ENCODE peak calls at places on chromosomes 12 and 14, in eight cellular contexts. N, L, Q, D, S, W, I and P are unnamed samples.

GRCh38 chr14:54901380-54902142 is 1.1 kb downstream of the GCH1 start:
- DNase-seq in N (peak; percentile 14), L (no peak), Q (peak; percentile 22), D (peak; percentile 54), S (no peak), W (no peak), I (no peak), P (no peak)

GRCh38 chr12:50750366-50750765 is 13.5 kb upstream of the ATF1 start:
- DNase-seq in N (no peak), L (no peak), Q (no peak), D (no peak), S (no peak), W (no peak), I (no peak), P (no peak)

GRCh38 chr12:97556201-97556824 is 93.7 kb downstream of the RMST start:
- DNase-seq in N (no peak), L (no peak), Q (no peak), D (no peak), S (no peak), W (no peak), I (no peak), P (no peak)

GRCh38 chr12:121438905-121439304 is 39.0 kb downstream of the RNF34 start:
- DNase-seq in N (no peak), L (peak; percentile 35), Q (no peak), D (no peak), S (no peak), W (no peak), I (no peak), P (peak; percentile 54)

GRCh38 chr12:34347367-34347766 is 325.1 kb downstream of the ALG10 start:
- DNase-seq in N (no peak), L (no peak), Q (peak; percentile 24), D (peak; percentile 16), S (no peak), W (no peak), I (no peak), P (no peak)

GRCh38 chr14:72646861-72647528 is 246.9 kb downstream of the DPF3 start:
- DNase-seq in N (no peak), L (no peak), Q (no peak), D (no peak), S (no peak), W (no peak), I (no peak), P (no peak)

GRCh38 chr12:64610660-64611429 is 550 bp downstream of the RASSF3 start:
- DNase-seq in N (peak; percentile 93), L (peak; percentile 34), Q (peak; percentile 41), D (peak; percentile 67), S (peak; percentile 88), W (peak; percentile 64), I (peak; percentile 81), P (no peak)

GRCh38 chr12:120356567-120357030 is 12.4 kb downstream of the MSI1 start:
- DNase-seq in N (peak; percentile 77), L (peak; percentile 70), Q (peak; percentile 94), D (peak; percentile 59), S (peak; percentile 90), W (peak; percentile 70), I (peak; percentile 76), P (peak; percentile 72)

GRCh38 chr12:116194935-116195431 is 82.5 kb downstream of the MED13L start:
- DNase-seq in N (peak; percentile 94), L (no peak), Q (no peak), D (no peak), S (no peak), W (no peak), I (no peak), P (no peak)

GRCh38 chr12:2752676-2753371 is 41.9 kb upstream of the FKBP4 start:
- DNase-seq in N (peak; percentile 59), L (peak; percentile 63), Q (peak; percentile 45), D (no peak), S (peak; percentile 96), W (peak; percentile 68), I (peak; percentile 81), P (peak; percentile 80)

GRCh38 chr12:82688035-82688501 is 1.4 kb downstream of the TMTC2 start:
- DNase-seq in N (peak; percentile 41), L (no peak), Q (no peak), D (peak; percentile 36), S (no peak), W (no peak), I (no peak), P (peak; percentile 61)

GRCh38 chr12:57219993-57220728 is 3.6 kb downstream of the NXPH4 start:
- DNase-seq in N (no peak), L (no peak), Q (no peak), D (no peak), S (no peak), W (no peak), I (no peak), P (no peak)

GRCh38 chr12:71321531-71321930 is 118.1 kb upstream of the LGR5 start:
- DNase-seq in N (no peak), L (no peak), Q (no peak), D (no peak), S (no peak), W (no peak), I (no peak), P (no peak)

GRCh38 chr14:92865674-92866073 is 57.3 kb upstream of the CHGA start:
- DNase-seq in N (no peak), L (no peak), Q (no peak), D (no peak), S (no peak), W (no peak), I (no peak), P (no peak)

GRCh38 chr14:66459603-66460002 is 26.6 kb upstream of the CCDC196 start:
- DNase-seq in N (no peak), L (no peak), Q (no peak), D (no peak), S (no peak), W (no peak), I (no peak), P (no peak)

GRCh38 chr12:103852498-103852992 is 11.5 kb upstream of the NT5DC3 start:
- DNase-seq in N (no peak), L (no peak), Q (no peak), D (peak; percentile 83), S (no peak), W (no peak), I (no peak), P (no peak)

GRCh38 chr12:76876696-76877229 is 2.1 kb downstream of the CSRP2 start:
- DNase-seq in N (no peak), L (no peak), Q (peak; percentile 53), D (no peak), S (no peak), W (no peak), I (no peak), P (no peak)

GRCh38 chr12:49882248-49882850 is 21.4 kb downstream of the FAIM2 start:
- DNase-seq in N (no peak), L (no peak), Q (no peak), D (no peak), S (peak; percentile 35), W (no peak), I (no peak), P (no peak)

GRCh38 chr14:105364100-105364708 is 34.1 kb upstream of the TEX22 start:
- DNase-seq in N (no peak), L (no peak), Q (peak; percentile 58), D (no peak), S (no peak), W (no peak), I (no peak), P (no peak)

GRCh38 chr12:32444895-32445294 is 45.5 kb downstream of the FGD4 start:
- DNase-seq in N (no peak), L (no peak), Q (peak; percentile 80), D (peak; percentile 87), S (no peak), W (no peak), I (no peak), P (no peak)

GRCh38 chr14:68442828-68443460 is 349.9 kb downstream of the ZFP36L1 start:
- DNase-seq in N (no peak), L (no peak), Q (no peak), D (no peak), S (no peak), W (no peak), I (no peak), P (no peak)

GRCh38 chr12:53381739-53382630 is 2.0 kb downstream of the SP1 start:
- DNase-seq in N (peak; percentile 85), L (peak; percentile 21), Q (peak; percentile 67), D (no peak), S (peak; percentile 73), W (peak; percentile 70), I (peak; percentile 76), P (peak; percentile 58)

GRCh38 chr14:94322648-94323570 is at the start of gene SERPINA6:
- DNase-seq in N (no peak), L (no peak), Q (no peak), D (no peak), S (peak; percentile 61), W (no peak), I (no peak), P (no peak)

GRCh38 chr12:98002887-98003493 is 512.4 kb upstream of the TMPO start:
- DNase-seq in N (peak; percentile 62), L (peak; percentile 3), Q (peak; percentile 17), D (peak; percentile 23), S (no peak), W (no peak), I (peak; percentile 62), P (peak; percentile 24)

GRCh38 chr12:107356266-107356936 is 263.1 kb upstream of the CRY1 start:
- DNase-seq in N (no peak), L (no peak), Q (peak; percentile 42), D (no peak), S (no peak), W (no peak), I (no peak), P (no peak)

GRCh38 chr12:62919827-62920226 is 15.1 kb downstream of the PPM1H start:
- DNase-seq in N (no peak), L (peak; percentile 28), Q (peak; percentile 11), D (peak; percentile 98), S (no peak), W (no peak), I (no peak), P (peak; percentile 68)

GRCh38 chr12:57897296-57897974 is 43.9 kb upstream of the ATP23 start:
- DNase-seq in N (no peak), L (no peak), Q (no peak), D (no peak), S (peak; percentile 45), W (no peak), I (no peak), P (no peak)

GRCh38 chr12:53205747-53206146 is 1.3 kb downstream of the ITGB7 start:
- DNase-seq in N (peak; percentile 97), L (no peak), Q (peak; percentile 70), D (no peak), S (peak; percentile 81), W (no peak), I (peak; percentile 57), P (no peak)

GRCh38 chr12:2336409-2336829 is 283.6 kb downstream of the CACNA1C start:
- DNase-seq in N (peak; percentile 93), L (no peak), Q (peak; percentile 88), D (no peak), S (peak; percentile 76), W (no peak), I (peak; percentile 79), P (no peak)

GRCh38 chr14:50260511-50260910 is 29.1 kb upstream of the SOS2 start:
- DNase-seq in N (peak; percentile 47), L (no peak), Q (peak; percentile 17), D (no peak), S (no peak), W (no peak), I (no peak), P (peak; percentile 5)

GRCh38 chr12:67740706-67741105 is 92.2 kb downstream of the DYRK2 start:
- DNase-seq in N (no peak), L (no peak), Q (no peak), D (no peak), S (no peak), W (no peak), I (no peak), P (no peak)

GRCh38 chr12:113476093-113476986 is 4.7 kb upstream of the LHX5 start:
- DNase-seq in N (no peak), L (no peak), Q (no peak), D (no peak), S (no peak), W (no peak), I (no peak), P (no peak)

GRCh38 chr14:37230551-37231194 is 32.9 kb downstream of the MIPOL1 start:
- DNase-seq in N (peak; percentile 54), L (no peak), Q (peak; percentile 32), D (peak; percentile 79), S (no peak), W (no peak), I (no peak), P (peak; percentile 69)